ENCODE peak calls at places on chromosomes 12 and 14, in nine cellular contexts. S is psoas muscle; N is heart left ventricle; E is left ventricle myocardium inferior; R is Peyer's patch; Y is adrenal gland; P is colonic mucosa; A is breast epithelium; Q is effector memory CD4-positive, alpha-beta T cell. V is an unnamed sample. For H3K9me3, the result is how much of the 10 kb centered on the place peaks cover.

GRCh38 chr12:110744697-110745264 is 2.1 kb upstream of the PPP1CC start:
- DNase-seq in S (no peak), N (no peak), E (no peak), R (no peak), Y (no peak), P (peak), A (no peak), Q (no peak), V (no peak)

GRCh38 chr14:61720302-61720677 is 25.0 kb downstream of the HIF1A start:
- DNase-seq in S (no peak), N (no peak), E (no peak), R (no peak), Y (no peak), P (no peak), A (no peak), Q (no peak), V (no peak)

GRCh38 chr14:76720382-76720813 is 40.9 kb upstream of the VASH1 start:
- DNase-seq in S (peak), N (peak), E (peak), R (peak), Y (peak), P (peak), A (peak), Q (no peak), V (no peak)

GRCh38 chr12:57234571-57235011 is 5.1 kb downstream of the SHMT2 start:
- DNase-seq in S (no peak), N (no peak), E (no peak), R (peak), Y (no peak), P (no peak), A (no peak), Q (no peak), V (no peak)

GRCh38 chr12:13454991-13455696 is 258.6 kb downstream of the EMP1 start:
- DNase-seq in S (no peak), N (no peak), E (no peak), R (no peak), Y (no peak), P (no peak), A (no peak), Q (no peak), V (no peak)

GRCh38 chr14:103624860-103625259 is 4.2 kb upstream of the KLC1 start:
- DNase-seq in S (peak), N (peak), E (peak), R (peak), Y (peak), P (peak), A (peak), Q (no peak), V (no peak)

GRCh38 chr12:46473634-46474201 is 101.1 kb upstream of the SLC38A2 start:
- DNase-seq in S (peak), N (peak), E (peak), R (peak), Y (peak), P (peak), A (peak), Q (no peak), V (no peak)

GRCh38 chr14:66752109-66752508 is 244.2 kb downstream of the GPHN start:
- DNase-seq in S (no peak), N (no peak), E (no peak), R (no peak), Y (no peak), P (no peak), A (no peak), Q (no peak), V (no peak)

GRCh38 chr12:75877588-75878381 is 153.8 kb downstream of the PHLDA1 start:
- DNase-seq in S (no peak), N (no peak), E (no peak), R (no peak), Y (no peak), P (no peak), A (no peak), Q (no peak), V (no peak)

GRCh38 chr12:114403690-114404450 is 2.1 kb downstream of the TBX5 start:
- DNase-seq in S (no peak), N (peak), E (peak), R (no peak), Y (no peak), P (no peak), A (no peak), Q (no peak), V (no peak)

GRCh38 chr12:104455594-104456416 is 943 bp upstream of the CHST11 start:
- DNase-seq in S (no peak), N (no peak), E (no peak), R (no peak), Y (no peak), P (no peak), A (no peak), Q (no peak), V (no peak)

GRCh38 chr12:23088594-23088993 is 463.6 kb downstream of the ETNK1 start:
- DNase-seq in S (no peak), N (no peak), E (no peak), R (no peak), Y (no peak), P (no peak), A (no peak), Q (no peak), V (no peak)

GRCh38 chr12:108301346-108301745 is 37.8 kb downstream of the CMKLR1 start:
- DNase-seq in S (no peak), N (no peak), E (no peak), R (no peak), Y (no peak), P (no peak), A (no peak), Q (no peak), V (no peak)

GRCh38 chr14:102594514-102595175 is 2.2 kb downstream of the RCOR1 start:
- DNase-seq in S (peak), N (peak), E (peak), R (peak), Y (peak), P (peak), A (peak), Q (peak), V (peak)

GRCh38 chr14:101183376-101184103 is 280.0 kb upstream of the RTL1 start:
- DNase-seq in S (no peak), N (no peak), E (no peak), R (no peak), Y (peak), P (no peak), A (peak), Q (no peak), V (no peak)

GRCh38 chr12:69497308-69498026 is 27.3 kb downstream of the FRS2 start:
- DNase-seq in S (no peak), N (no peak), E (no peak), R (no peak), Y (no peak), P (no peak), A (no peak), Q (no peak), V (no peak)

GRCh38 chr12:63078911-63079310 is 72.1 kb downstream of the AVPR1A start:
- DNase-seq in S (no peak), N (no peak), E (no peak), R (no peak), Y (no peak), P (no peak), A (no peak), Q (no peak), V (no peak)

GRCh38 chr12:19657401-19657800 is 218.1 kb downstream of the AEBP2 start:
- DNase-seq in S (no peak), N (no peak), E (no peak), R (no peak), Y (no peak), P (no peak), A (no peak), Q (no peak), V (no peak)

GRCh38 chr12:54680374-54680773 is 32.2 kb upstream of the DCD start:
- DNase-seq in S (no peak), N (no peak), E (no peak), R (no peak), Y (peak), P (peak), A (no peak), Q (no peak), V (no peak)

GRCh38 chr14:94047581-94047980 is 21.4 kb downstream of the OTUB2 start:
- DNase-seq in S (no peak), N (no peak), E (no peak), R (no peak), Y (peak), P (no peak), A (no peak), Q (no peak), V (no peak)

GRCh38 chr14:73776194-73776537 is 62.0 kb upstream of the PNMA1 start:
- DNase-seq in S (no peak), N (no peak), E (no peak), R (no peak), Y (no peak), P (no peak), A (no peak), Q (no peak), V (no peak)

GRCh38 chr14:103594265-103594664 is 31.5 kb downstream of the COA8 start:
- DNase-seq in S (no peak), N (peak), E (peak), R (no peak), Y (no peak), P (no peak), A (peak), Q (no peak), V (no peak)

GRCh38 chr14:74140374-74140850 is 55.7 kb downstream of the LIN52 start:
- DNase-seq in S (peak), N (peak), E (peak), R (no peak), Y (peak), P (peak), A (no peak), Q (no peak), V (no peak)

GRCh38 chr12:7134371-7135166 is 4.4 kb downstream of the CLSTN3 start:
- DNase-seq in S (no peak), N (no peak), E (no peak), R (no peak), Y (no peak), P (no peak), A (no peak), Q (no peak), V (no peak)

GRCh38 chr12:59652098-59652497 is 56.3 kb downstream of the SLC16A7 start:
- DNase-seq in S (no peak), N (no peak), E (no peak), R (no peak), Y (no peak), P (no peak), A (no peak), Q (no peak), V (no peak)

GRCh38 chr14:62914025-62914424 is 131.2 kb downstream of the KCNH5 start:
- DNase-seq in S (no peak), N (no peak), E (no peak), R (no peak), Y (no peak), P (no peak), A (no peak), Q (no peak), V (no peak)

GRCh38 chr12:11723993-11724392 is 74.5 kb downstream of the ETV6 start:
- DNase-seq in S (peak), N (no peak), E (no peak), R (no peak), Y (no peak), P (no peak), A (no peak), Q (no peak), V (no peak)

GRCh38 chr12:88633312-88633711 is 53.0 kb upstream of the KITLG start:
- DNase-seq in S (no peak), N (no peak), E (no peak), R (no peak), Y (no peak), P (no peak), A (no peak), Q (no peak), V (no peak)

GRCh38 chr12:561908-562593 is 101.2 kb downstream of the NINJ2 start:
- DNase-seq in S (peak), N (peak), E (peak), R (no peak), Y (peak), P (no peak), A (no peak), Q (no peak), V (no peak)

GRCh38 chr12:109940339-109940923 is 40.4 kb downstream of the TCHP start:
- DNase-seq in S (no peak), N (no peak), E (no peak), R (no peak), Y (no peak), P (peak), A (no peak), Q (no peak), V (no peak)

GRCh38 chr14:30569216-30569902 is 10.4 kb downstream of the G2E3 start:
- DNase-seq in S (no peak), N (no peak), E (no peak), R (no peak), Y (no peak), P (no peak), A (no peak), Q (no peak), V (no peak)

GRCh38 chr12:122322501-122322900 is 56.2 kb upstream of the VPS33A start:
- DNase-seq in S (no peak), N (no peak), E (no peak), R (no peak), Y (no peak), P (no peak), A (no peak), Q (no peak), V (no peak)

GRCh38 chr12:47190271-47190750 is 110.6 kb upstream of the AMIGO2 start:
- DNase-seq in S (no peak), N (no peak), E (no peak), R (no peak), Y (no peak), P (no peak), A (no peak), Q (no peak), V (no peak)

GRCh38 chr12:97940629-97941028 is 478.0 kb downstream of the RMST start:
- DNase-seq in S (no peak), N (no peak), E (no peak), R (no peak), Y (no peak), P (no peak), A (no peak), Q (no peak), V (no peak)

GRCh38 chr14:100221419-100222218 is 17.3 kb upstream of the YY1 start:
- DNase-seq in S (no peak), N (peak), E (peak), R (peak), Y (peak), P (peak), A (peak), Q (peak), V (peak)

GRCh38 chr12:112539221-112539620 is 120.5 kb downstream of the PTPN11 start:
- DNase-seq in S (no peak), N (no peak), E (no peak), R (no peak), Y (no peak), P (no peak), A (no peak), Q (no peak), V (no peak)

GRCh38 chr12:11862794-11863193 is 207.9 kb upstream of the BCL2L14 start:
- DNase-seq in S (no peak), N (no peak), E (no peak), R (no peak), Y (no peak), P (no peak), A (no peak), Q (no peak), V (no peak)

DNA sequence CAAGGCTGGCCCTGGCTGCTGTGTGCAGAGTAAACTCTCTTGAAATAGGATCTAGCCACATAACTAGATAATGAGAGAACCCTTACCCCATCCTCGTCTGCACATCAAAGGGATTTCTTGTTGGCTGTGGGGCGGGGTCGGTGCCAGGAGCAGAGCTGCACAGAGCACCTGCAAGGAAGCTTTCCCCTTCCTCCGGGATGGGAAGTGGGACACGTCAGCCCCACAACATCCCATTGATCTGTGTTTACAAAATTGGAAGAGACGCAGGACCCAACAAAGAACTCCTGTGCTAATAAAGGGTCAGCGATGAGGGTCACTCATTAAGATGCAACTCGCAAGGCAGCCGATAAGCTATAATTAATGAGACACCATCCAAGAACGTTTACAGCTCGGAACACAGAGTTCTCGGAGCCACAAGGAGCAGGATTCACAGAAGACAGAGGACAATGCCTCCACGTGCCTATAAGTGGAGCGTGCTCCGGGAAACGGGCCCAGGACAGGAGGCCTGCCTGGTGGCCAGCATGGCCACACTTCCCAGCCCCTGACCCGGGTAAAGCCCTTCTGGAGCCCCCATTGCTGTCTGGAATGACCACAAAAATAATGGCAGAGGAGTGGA is 171.5 kb downstream of the SLC15A4 start:
- DNase-seq in S (no peak), N (no peak), E (no peak), R (no peak), Y (no peak), P (no peak), A (no peak), Q (no peak), V (no peak)
- H3K9me3 ChIP-seq in S (under half), N (under half), E (under half), R (under half), Y (under half), P (under half), A (under half), Q (under half), V (under half)

GRCh38 chr14:22614240-22614799 is 16.2 kb downstream of the ABHD4 start:
- DNase-seq in S (peak), N (no peak), E (no peak), R (no peak), Y (peak), P (peak), A (peak), Q (no peak), V (no peak)

GRCh38 chr14:22610931-22611330 is 12.8 kb downstream of the ABHD4 start:
- DNase-seq in S (no peak), N (no peak), E (no peak), R (no peak), Y (no peak), P (no peak), A (no peak), Q (no peak), V (no peak)

GRCh38 chr14:22613736-22614239 is 15.7 kb downstream of the ABHD4 start:
- DNase-seq in S (no peak), N (no peak), E (no peak), R (no peak), Y (no peak), P (no peak), A (no peak), Q (no peak), V (no peak)

GRCh38 chr14:22607291-22607690 is 9.2 kb downstream of the ABHD4 start:
- DNase-seq in S (no peak), N (no peak), E (no peak), R (no peak), Y (no peak), P (no peak), A (no peak), Q (no peak), V (no peak)

GRCh38 chr14:22613091-22613695 is 15.1 kb downstream of the ABHD4 start:
- DNase-seq in S (no peak), N (no peak), E (no peak), R (no peak), Y (no peak), P (peak), A (no peak), Q (no peak), V (no peak)
- H3K27ac ChIP-seq in S (peak), N (no peak), E (no peak), R (no peak), Y (peak), P (no peak), A (no peak), Q (no peak), V (no peak)

GRCh38 chr12:92035477-92035876 is 110.2 kb downstream of the BTG1 start:
- DNase-seq in S (no peak), N (no peak), E (no peak), R (no peak), Y (no peak), P (no peak), A (no peak), Q (no peak), V (no peak)

GRCh38 chr12:92034083-92034482 is 111.6 kb downstream of the BTG1 start:
- DNase-seq in S (no peak), N (no peak), E (no peak), R (no peak), Y (no peak), P (no peak), A (no peak), Q (no peak), V (no peak)

GRCh38 chr12:92032965-92033364 is 112.7 kb downstream of the BTG1 start:
- DNase-seq in S (no peak), N (no peak), E (no peak), R (no peak), Y (no peak), P (no peak), A (no peak), Q (no peak), V (no peak)

GRCh38 chr12:92036061-92036620 is 109.5 kb downstream of the BTG1 start:
- DNase-seq in S (no peak), N (no peak), E (no peak), R (no peak), Y (no peak), P (no peak), A (no peak), Q (no peak), V (no peak)

GRCh38 chr12:92034858-92035401 is 110.7 kb downstream of the BTG1 start:
- DNase-seq in S (peak), N (peak), E (peak), R (peak), Y (peak), P (peak), A (peak), Q (peak), V (peak)
- H3K4me3 ChIP-seq in S (peak), N (no peak), E (peak), R (peak), Y (no peak), P (peak), A (no peak), Q (peak), V (peak)

GRCh38 chr14:42480235-42480634 is 873.6 kb downstream of the LRFN5 start:
- DNase-seq in S (no peak), N (no peak), E (no peak), R (no peak), Y (no peak), P (no peak), A (no peak), Q (no peak), V (no peak)

GRCh38 chr14:42470427-42470719 is 863.7 kb downstream of the LRFN5 start:
- DNase-seq in S (no peak), N (no peak), E (no peak), R (no peak), Y (no peak), P (no peak), A (no peak), Q (no peak), V (no peak)

GRCh38 chr14:42469637-42470426 is 863.2 kb downstream of the LRFN5 start:
- DNase-seq in S (no peak), N (no peak), E (no peak), R (no peak), Y (no peak), P (no peak), A (no peak), Q (no peak), V (no peak)

DNA sequence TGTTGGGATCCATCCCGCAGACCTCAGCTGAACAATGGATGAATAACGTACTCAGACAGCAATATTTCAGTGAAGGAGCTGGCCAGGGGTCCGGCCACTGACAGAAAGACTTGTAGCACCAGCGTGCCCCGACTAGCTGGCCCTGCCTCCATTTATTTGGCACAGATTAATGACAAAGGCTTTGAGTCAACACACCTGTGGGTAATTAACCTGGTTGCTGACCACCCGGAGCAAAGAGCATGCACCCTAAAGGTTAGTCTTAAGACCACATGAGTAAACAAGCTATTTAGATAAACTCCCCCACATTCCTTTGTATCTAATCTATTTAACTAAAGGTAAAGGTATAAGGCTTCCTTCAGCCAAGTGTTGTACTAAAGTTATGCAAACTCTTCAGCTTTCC is 868.6 kb downstream of the LRFN5 start:
- DNase-seq in S (no peak), N (no peak), E (no peak), R (no peak), Y (no peak), P (no peak), A (no peak), Q (no peak), V (no peak)
- H3K9me3 ChIP-seq in S (under half), N (under half), E (under half), R (under half), Y (under half), P (under half), A (under half), Q (under half), V (under half)

DNA sequence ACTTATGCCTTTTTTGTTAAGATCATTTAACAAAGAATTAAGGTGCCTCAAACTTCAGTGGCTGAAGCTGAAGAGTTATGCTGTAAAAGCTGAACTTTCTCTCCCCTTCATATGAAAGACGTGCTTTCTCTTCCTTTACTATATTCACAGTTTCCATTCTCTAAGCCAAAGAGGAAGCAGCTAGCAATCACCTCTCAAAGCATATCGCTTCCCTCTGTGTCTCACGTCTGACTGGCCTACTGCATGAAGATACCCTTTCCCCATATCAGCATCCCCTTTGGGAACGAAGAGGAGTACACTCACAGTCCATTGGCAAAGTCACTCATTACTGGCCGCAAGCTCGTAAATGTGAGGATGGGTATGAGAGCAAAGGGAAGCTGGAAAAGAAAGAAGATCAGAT is 34.9 kb downstream of the SLC11A2 start:
- DNase-seq in S (no peak), N (no peak), E (no peak), R (no peak), Y (no peak), P (no peak), A (no peak), Q (no peak), V (no peak)
- H3K27ac ChIP-seq in S (peak), N (no peak), E (no peak), R (no peak), Y (no peak), P (no peak), A (no peak), Q (no peak), V (no peak)